ENCODE peak calls at places on chromosome 19, in six cellular contexts. One of them, this sample, is unnamed.

GRCh38 chr19:43425567-43426392 is 11.1 kb downstream of the TEX101 start:
- DNase-seq in heart left ventricle: no peak
- DNase-seq in tibial nerve: no peak
- DNase-seq in IMR-90: peak; percentile 18
- DNase-seq in transverse colon: peak; percentile 92
- DNase-seq in body of pancreas: peak; percentile 49
- DNase-seq in this sample: no peak

GRCh38 chr19:46856062-46857022 is 4.5 kb upstream of the ARHGAP35 start:
- DNase-seq in IMR-90: peak; percentile 94
- DNase-seq in tibial nerve: peak; percentile 95
- DNase-seq in transverse colon: peak; percentile 96
- DNase-seq in body of pancreas: peak; percentile 95
- DNase-seq in heart left ventricle: peak; percentile 97
- DNase-seq in this sample: no peak

GRCh38 chr19:55986487-55986886 is at the start of gene NLRP5:
- DNase-seq in IMR-90: no peak
- DNase-seq in tibial nerve: no peak
- DNase-seq in transverse colon: no peak
- DNase-seq in body of pancreas: no peak
- DNase-seq in heart left ventricle: no peak
- DNase-seq in this sample: no peak

GRCh38 chr19:45508931-45509691 is 1.8 kb downstream of the VASP start:
- DNase-seq in transverse colon: peak; percentile 86
- DNase-seq in IMR-90: peak; percentile 66
- DNase-seq in body of pancreas: peak; percentile 53
- DNase-seq in tibial nerve: peak; percentile 61
- DNase-seq in heart left ventricle: peak; percentile 90
- DNase-seq in this sample: no peak

GRCh38 chr19:50555447-50556235 is 12.6 kb downstream of the LRRC4B start:
- DNase-seq in body of pancreas: no peak
- DNase-seq in transverse colon: no peak
- DNase-seq in tibial nerve: no peak
- DNase-seq in heart left ventricle: no peak
- DNase-seq in IMR-90: no peak
- DNase-seq in this sample: no peak

GRCh38 chr19:44521370-44521769 is 8.1 kb downstream of the CEACAM20 start:
- DNase-seq in IMR-90: no peak
- DNase-seq in transverse colon: no peak
- DNase-seq in tibial nerve: no peak
- DNase-seq in heart left ventricle: no peak
- DNase-seq in body of pancreas: no peak
- DNase-seq in this sample: no peak

GRCh38 chr19:36120092-36120983 is 5.1 kb downstream of the TBCB start:
- DNase-seq in tibial nerve: no peak
- DNase-seq in transverse colon: no peak
- DNase-seq in heart left ventricle: no peak
- DNase-seq in IMR-90: no peak
- DNase-seq in body of pancreas: no peak
- DNase-seq in this sample: no peak

GRCh38 chr19:34772697-34773554 is at the start of gene ZNF599:
- DNase-seq in IMR-90: peak; percentile 86
- DNase-seq in transverse colon: peak; percentile 93
- DNase-seq in tibial nerve: peak; percentile 84
- DNase-seq in heart left ventricle: peak; percentile 95
- DNase-seq in body of pancreas: peak; percentile 92
- DNase-seq in this sample: peak; percentile 88

GRCh38 chr19:40596608-40597328 is 4.4 kb upstream of the LTBP4 start:
- DNase-seq in tibial nerve: no peak
- DNase-seq in transverse colon: peak; percentile 56
- DNase-seq in body of pancreas: peak; percentile 58
- DNase-seq in heart left ventricle: peak; percentile 74
- DNase-seq in IMR-90: peak; percentile 59
- DNase-seq in this sample: no peak

GRCh38 chr19:46958542-46958941 is 61.1 kb upstream of the NPAS1 start:
- DNase-seq in body of pancreas: no peak
- DNase-seq in transverse colon: no peak
- DNase-seq in tibial nerve: no peak
- DNase-seq in heart left ventricle: no peak
- DNase-seq in IMR-90: peak; percentile 52
- DNase-seq in this sample: no peak

GRCh38 chr19:3509566-3509989 is 3.5 kb downstream of the FZR1 start:
- DNase-seq in heart left ventricle: no peak
- DNase-seq in IMR-90: peak; percentile 80
- DNase-seq in tibial nerve: no peak
- DNase-seq in transverse colon: no peak
- DNase-seq in body of pancreas: no peak
- DNase-seq in this sample: no peak

GRCh38 chr19:45929247-45929646 is 14.7 kb upstream of the NANOS2 start:
- DNase-seq in IMR-90: no peak
- DNase-seq in transverse colon: no peak
- DNase-seq in tibial nerve: no peak
- DNase-seq in heart left ventricle: no peak
- DNase-seq in body of pancreas: no peak
- DNase-seq in this sample: no peak

GRCh38 chr19:3249408-3249807 is 24.9 kb downstream of the CELF5 start:
- DNase-seq in body of pancreas: no peak
- DNase-seq in IMR-90: no peak
- DNase-seq in heart left ventricle: no peak
- DNase-seq in tibial nerve: no peak
- DNase-seq in transverse colon: no peak
- DNase-seq in this sample: no peak

GRCh38 chr19:14375582-14376291 is 5.5 kb upstream of the ADGRE5 start:
- DNase-seq in tibial nerve: no peak
- DNase-seq in heart left ventricle: peak; percentile 65
- DNase-seq in body of pancreas: no peak
- DNase-seq in transverse colon: no peak
- DNase-seq in IMR-90: peak; percentile 22
- DNase-seq in this sample: no peak

GRCh38 chr19:58356971-58357797 is 3.9 kb upstream of the A1BG start:
- DNase-seq in body of pancreas: no peak
- DNase-seq in tibial nerve: no peak
- DNase-seq in heart left ventricle: no peak
- DNase-seq in transverse colon: no peak
- DNase-seq in IMR-90: no peak
- DNase-seq in this sample: no peak

GRCh38 chr19:49710372-49710951 is 19.5 kb downstream of the CPT1C start:
- DNase-seq in heart left ventricle: no peak
- DNase-seq in body of pancreas: no peak
- DNase-seq in transverse colon: no peak
- DNase-seq in tibial nerve: no peak
- DNase-seq in IMR-90: peak; percentile 84
- DNase-seq in this sample: no peak

GRCh38 chr19:42850981-42851717 is 28.4 kb downstream of the PSG1 start:
- DNase-seq in transverse colon: peak; percentile 15
- DNase-seq in body of pancreas: peak; percentile 20
- DNase-seq in tibial nerve: peak; percentile 34
- DNase-seq in IMR-90: peak; percentile 98
- DNase-seq in heart left ventricle: no peak
- DNase-seq in this sample: no peak

GRCh38 chr19:45467456-45468158 is at the start of gene FOSB:
- DNase-seq in heart left ventricle: peak; percentile 94
- DNase-seq in tibial nerve: peak; percentile 97
- DNase-seq in IMR-90: peak; percentile 92
- DNase-seq in transverse colon: peak; percentile 94
- DNase-seq in body of pancreas: peak; percentile 96
- DNase-seq in this sample: peak; percentile 98

GRCh38 chr19:4061683-4062575 is 4.8 kb downstream of the ZBTB7A start:
- DNase-seq in transverse colon: peak; percentile 90
- DNase-seq in body of pancreas: peak; percentile 79
- DNase-seq in heart left ventricle: peak; percentile 69
- DNase-seq in IMR-90: no peak
- DNase-seq in tibial nerve: no peak
- DNase-seq in this sample: no peak

GRCh38 chr19:53537523-53538377 is at the start of gene ZNF331:
- DNase-seq in IMR-90: peak; percentile 83
- DNase-seq in tibial nerve: peak; percentile 68
- DNase-seq in transverse colon: peak; percentile 84
- DNase-seq in heart left ventricle: peak; percentile 87
- DNase-seq in body of pancreas: peak; percentile 79
- DNase-seq in this sample: no peak

GRCh38 chr19:13169769-13170168 is 19.6 kb downstream of the IER2 start:
- DNase-seq in transverse colon: peak; percentile 60
- DNase-seq in heart left ventricle: no peak
- DNase-seq in tibial nerve: no peak
- DNase-seq in body of pancreas: no peak
- DNase-seq in IMR-90: peak; percentile 65
- DNase-seq in this sample: no peak

GRCh38 chr19:28878862-28879566 is 333.9 kb downstream of the UQCRFS1 start:
- DNase-seq in heart left ventricle: peak; percentile 67
- DNase-seq in tibial nerve: peak; percentile 59
- DNase-seq in transverse colon: peak; percentile 58
- DNase-seq in IMR-90: peak; percentile 71
- DNase-seq in body of pancreas: peak; percentile 78
- DNase-seq in this sample: no peak

GRCh38 chr19:33441277-33441699 is 67.8 kb downstream of the CEBPG start:
- DNase-seq in body of pancreas: no peak
- DNase-seq in IMR-90: no peak
- DNase-seq in tibial nerve: no peak
- DNase-seq in transverse colon: no peak
- DNase-seq in heart left ventricle: no peak
- DNase-seq in this sample: no peak

GRCh38 chr19:41000310-41000737 is 9.2 kb downstream of the CYP2B6 start:
- DNase-seq in tibial nerve: no peak
- DNase-seq in body of pancreas: peak; percentile 13
- DNase-seq in IMR-90: no peak
- DNase-seq in transverse colon: peak; percentile 48
- DNase-seq in heart left ventricle: no peak
- DNase-seq in this sample: no peak

GRCh38 chr19:48495391-48495790 is 16.2 kb downstream of the LMTK3 start:
- DNase-seq in tibial nerve: no peak
- DNase-seq in transverse colon: no peak
- DNase-seq in heart left ventricle: no peak
- DNase-seq in body of pancreas: no peak
- DNase-seq in IMR-90: no peak
- DNase-seq in this sample: no peak

GRCh38 chr19:45291834-45292233 is 30.8 kb downstream of the CKM start:
- DNase-seq in body of pancreas: no peak
- DNase-seq in tibial nerve: no peak
- DNase-seq in heart left ventricle: no peak
- DNase-seq in transverse colon: no peak
- DNase-seq in IMR-90: no peak
- DNase-seq in this sample: no peak

GRCh38 chr19:46115396-46116109 is 8.9 kb downstream of the IGFL3 start:
- DNase-seq in body of pancreas: no peak
- DNase-seq in tibial nerve: no peak
- DNase-seq in IMR-90: peak; percentile 81
- DNase-seq in heart left ventricle: no peak
- DNase-seq in transverse colon: no peak
- DNase-seq in this sample: no peak

GRCh38 chr19:5804516-5805464 is at the start of gene NRTN:
- DNase-seq in tibial nerve: no peak
- DNase-seq in transverse colon: peak; percentile 67
- DNase-seq in heart left ventricle: no peak
- DNase-seq in IMR-90: no peak
- DNase-seq in body of pancreas: peak; percentile 70
- DNase-seq in this sample: no peak

GRCh38 chr19:47657719-47658118 is 48.8 kb downstream of the BICRA start:
- DNase-seq in transverse colon: no peak
- DNase-seq in IMR-90: no peak
- DNase-seq in body of pancreas: no peak
- DNase-seq in heart left ventricle: no peak
- DNase-seq in tibial nerve: no peak
- DNase-seq in this sample: no peak

GRCh38 chr19:11982526-11982925 is 17.7 kb downstream of the ZNF763 start:
- DNase-seq in transverse colon: no peak
- DNase-seq in tibial nerve: no peak
- DNase-seq in heart left ventricle: no peak
- DNase-seq in IMR-90: no peak
- DNase-seq in body of pancreas: no peak
- DNase-seq in this sample: no peak

DNA sequence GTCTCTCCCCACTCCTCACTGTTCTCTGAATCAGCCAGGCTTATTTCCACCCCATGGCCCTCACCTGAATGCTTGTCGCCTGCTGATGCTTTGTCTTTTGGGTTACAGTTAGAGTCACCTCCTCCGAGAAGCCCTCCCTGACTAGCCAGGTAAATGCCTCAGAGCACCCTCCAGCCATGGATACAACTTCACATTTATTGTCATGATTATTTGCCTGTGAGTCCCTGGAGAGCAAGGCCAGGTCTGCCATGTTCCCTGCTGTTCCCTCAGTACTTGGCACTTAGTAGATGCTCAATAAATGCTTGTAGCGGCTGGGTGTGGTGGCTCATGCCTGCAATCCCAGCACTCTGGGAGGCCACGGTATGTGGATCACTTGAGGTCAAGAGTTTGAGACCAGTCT is 3.7 kb upstream of the PDE4C start:
- DNase-seq in heart left ventricle: no peak
- DNase-seq in IMR-90: no peak
- DNase-seq in tibial nerve: no peak
- DNase-seq in transverse colon: no peak
- DNase-seq in body of pancreas: no peak
- DNase-seq in this sample: no peak
- H3K4me1 ChIP-seq in heart left ventricle: peaks cover 49% of the 10 kb centered on the region
- H3K4me1 ChIP-seq in IMR-90: peaks cover 5% of the 10 kb centered on the region
- H3K4me1 ChIP-seq in tibial nerve: no peaks in the 10 kb centered on the region
- H3K4me1 ChIP-seq in transverse colon: peaks cover 7% of the 10 kb centered on the region
- H3K4me1 ChIP-seq in body of pancreas: peaks cover 15% of the 10 kb centered on the region
- H3K4me1 ChIP-seq in this sample: peaks cover 15% of the 10 kb centered on the region

GRCh38 chr19:680287-681028 is 4.3 kb downstream of the FSTL3 start:
- DNase-seq in body of pancreas: peak; percentile 100
- DNase-seq in IMR-90: peak; percentile 98
- DNase-seq in heart left ventricle: peak; percentile 100
- DNase-seq in transverse colon: peak; percentile 100
- DNase-seq in tibial nerve: peak; percentile 99
- DNase-seq in this sample: peak; percentile 99
- TF ChIP-seq POLR2A in body of pancreas: peak; percentile 93
- TF ChIP-seq POLR2A in IMR-90: peak; percentile 94
- TF ChIP-seq POLR2A in heart left ventricle: no peak
- TF ChIP-seq POLR2A in transverse colon: peak; percentile 57
- TF ChIP-seq POLR2A in tibial nerve: peak; percentile 87
- TF ChIP-seq POLR2A in this sample: peak; percentile 95

DNA sequence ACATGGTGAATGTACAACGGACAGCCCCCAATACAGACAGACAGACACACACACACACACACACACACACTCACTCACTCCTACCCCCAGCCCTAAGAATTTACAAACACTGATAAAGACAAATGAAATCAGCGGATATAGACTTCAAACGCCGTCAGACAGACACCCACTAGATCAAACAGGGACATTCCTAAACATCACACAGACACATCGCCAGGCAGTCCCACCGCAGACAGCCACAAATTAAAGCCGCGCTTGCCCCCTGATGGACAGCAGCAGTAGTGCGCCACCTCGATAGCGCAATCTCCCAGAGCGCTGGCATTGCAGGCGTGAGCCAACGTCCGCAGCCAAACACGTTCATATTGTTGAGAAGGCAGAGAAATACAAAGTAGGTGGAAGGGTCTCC is 24.7 kb upstream of the ADGRE1 start:
- DNase-seq in tibial nerve: peak; percentile 78
- DNase-seq in heart left ventricle: peak; percentile 80
- DNase-seq in transverse colon: peak; percentile 87
- DNase-seq in IMR-90: peak; percentile 69
- DNase-seq in body of pancreas: peak; percentile 79
- DNase-seq in this sample: no peak
- H3K27me3 ChIP-seq in tibial nerve: peaks cover 4% of the 10 kb centered on the region
- H3K27me3 ChIP-seq in heart left ventricle: no peaks in the 10 kb centered on the region
- H3K27me3 ChIP-seq in transverse colon: no peaks in the 10 kb centered on the region
- H3K27me3 ChIP-seq in IMR-90: no peaks in the 10 kb centered on the region
- H3K27me3 ChIP-seq in body of pancreas: no peaks in the 10 kb centered on the region
- H3K27me3 ChIP-seq in this sample: no peaks in the 10 kb centered on the region

GRCh38 chr19:8498295-8498694 is 4.1 kb downstream of the PRAM1 start:
- DNase-seq in heart left ventricle: no peak
- DNase-seq in IMR-90: no peak
- DNase-seq in transverse colon: no peak
- DNase-seq in tibial nerve: no peak
- DNase-seq in body of pancreas: no peak
- DNase-seq in this sample: no peak
- H3K4me1 ChIP-seq in heart left ventricle: no peaks in the 10 kb centered on the region
- H3K4me1 ChIP-seq in IMR-90: no peaks in the 10 kb centered on the region
- H3K4me1 ChIP-seq in transverse colon: no peaks in the 10 kb centered on the region
- H3K4me1 ChIP-seq in tibial nerve: no peaks in the 10 kb centered on the region
- H3K4me1 ChIP-seq in body of pancreas: no peaks in the 10 kb centered on the region
- H3K4me1 ChIP-seq in this sample: peaks cover 8% of the 10 kb centered on the region

This sample was measured in vagina.